ENCODE peak calls at places on chromosome 18, in five cellular contexts. X is HepG2, F is SK-N-SH, H is GM12878, L is H1. R is an unnamed sample.

GRCh38 chr18:28816155-28816554 is 639.2 kb upstream of the CDH2 start:
- DNase-seq in X (no peak), F (no peak), H (no peak), L (no peak), R (no peak)

GRCh38 chr18:49227456-49227855 is 233.0 kb downstream of the DYM start:
- DNase-seq in X (no peak), F (no peak), H (no peak), L (no peak), R (no peak)

GRCh38 chr18:58337285-58337684 is 291.6 kb downstream of the ALPK2 start:
- DNase-seq in X (no peak), F (no peak), H (no peak), L (no peak), R (no peak)

GRCh38 chr18:9058426-9058825 is 44.1 kb upstream of the NDUFV2 start:
- DNase-seq in X (no peak), F (peak), H (no peak), L (no peak), R (no peak)

GRCh38 chr18:67243799-67244587 is 272.5 kb downstream of the DSEL start:
- DNase-seq in X (no peak), F (no peak), H (no peak), L (no peak), R (no peak)

GRCh38 chr18:60292186-60292585 is 80.4 kb downstream of the MC4R start:
- DNase-seq in X (no peak), F (no peak), H (no peak), L (no peak), R (no peak)

GRCh38 chr18:79965119-79965902 is 868 bp downstream of the HSBP1L1 start:
- DNase-seq in X (peak), F (peak), H (no peak), L (peak), R (no peak)

GRCh38 chr18:36942264-36942663 is 113.3 kb downstream of the KIAA1328 start:
- DNase-seq in X (peak), F (peak), H (no peak), L (no peak), R (peak)

GRCh38 chr18:44723973-44724778 is 43.5 kb downstream of the SETBP1 start:
- DNase-seq in X (no peak), F (no peak), H (no peak), L (no peak), R (peak)

GRCh38 chr18:79275461-79275860 is 120.3 kb upstream of the NFATC1 start:
- DNase-seq in X (no peak), F (no peak), H (no peak), L (no peak), R (no peak)

GRCh38 chr18:903703-904102 is 968 bp upstream of the ADCYAP1 start:
- DNase-seq in X (no peak), F (no peak), H (no peak), L (peak), R (peak)

GRCh38 chr18:56727399-56727798 is 76.2 kb downstream of the WDR7 start:
- DNase-seq in X (no peak), F (no peak), H (no peak), L (no peak), R (no peak)

GRCh38 chr18:41347057-41347456 is 608.0 kb upstream of the PIK3C3 start:
- DNase-seq in X (no peak), F (no peak), H (no peak), L (no peak), R (no peak)

GRCh38 chr18:35087726-35088125 is 46.5 kb downstream of the MAPRE2 start:
- DNase-seq in X (no peak), F (no peak), H (no peak), L (no peak), R (no peak)

GRCh38 chr18:74509856-74510769 is 13.9 kb downstream of the CNDP2 start:
- DNase-seq in X (no peak), F (no peak), H (no peak), L (no peak), R (no peak)

GRCh38 chr18:27415495-27415894 is 230.4 kb upstream of the CHST9 start:
- DNase-seq in X (peak), F (no peak), H (no peak), L (no peak), R (no peak)

GRCh38 chr18:65983750-65984149 is 232.9 kb downstream of the CDH7 start:
- DNase-seq in X (peak), F (no peak), H (no peak), L (no peak), R (no peak)

GRCh38 chr18:45357681-45358470 is 257.4 kb upstream of the SLC14A2 start:
- DNase-seq in X (no peak), F (no peak), H (no peak), L (no peak), R (no peak)

GRCh38 chr18:75474332-75474731 is 46.8 kb upstream of the SMIM21 start:
- DNase-seq in X (no peak), F (no peak), H (no peak), L (no peak), R (no peak)

GRCh38 chr18:70337139-70337972 is 48.5 kb downstream of the SOCS6 start:
- DNase-seq in X (peak), F (no peak), H (no peak), L (no peak), R (peak)

GRCh38 chr18:13934676-13935075 is 19.3 kb upstream of the MC2R start:
- DNase-seq in X (no peak), F (no peak), H (no peak), L (no peak), R (no peak)

GRCh38 chr18:79476918-79477685 is 81.4 kb downstream of the NFATC1 start:
- DNase-seq in X (peak), F (no peak), H (no peak), L (no peak), R (no peak)

GRCh38 chr18:55783921-55784320 is 195.9 kb upstream of the TCF4 start:
- DNase-seq in X (no peak), F (no peak), H (no peak), L (no peak), R (no peak)

GRCh38 chr18:3538456-3538855 is 88.5 kb downstream of the TGIF1 start:
- DNase-seq in X (no peak), F (no peak), H (no peak), L (no peak), R (no peak)

GRCh38 chr18:13376841-13377351 is 158.3 kb downstream of the LDLRAD4 start:
- DNase-seq in X (no peak), F (no peak), H (no peak), L (no peak), R (no peak)

GRCh38 chr18:68449292-68449691 is 265.6 kb downstream of the TMX3 start:
- DNase-seq in X (no peak), F (no peak), H (no peak), L (no peak), R (no peak)

GRCh38 chr18:36578871-36579270 is 249.9 kb downstream of the TPGS2 start:
- DNase-seq in X (no peak), F (peak), H (no peak), L (no peak), R (no peak)

GRCh38 chr18:12308386-12309100 is 502 bp downstream of the TUBB6 start:
- DNase-seq in X (peak), F (peak), H (no peak), L (peak), R (peak)
- TF ChIP-seq TAF1 in X (no peak), F (peak), H (no peak), L (no peak), R (peak)

GRCh38 chr18:31241900-31242409 is 76.0 kb upstream of the DSG1 start:
- DNase-seq in X (peak), F (peak), H (no peak), L (peak), R (peak)
- TF ChIP-seq USF2 in X (no peak), F (no peak), H (no peak), L (no peak), R (no peak)

GRCh38 chr18:46555724-46556123 is 101.3 kb downstream of the LOXHD1 start:
- DNase-seq in X (peak), F (peak), H (no peak), L (peak), R (peak)
- TF ChIP-seq TAF1 in X (no peak), F (no peak), H (no peak), L (no peak), R (no peak)

GRCh38 chr18:39960545-39960944 is 1994.5 kb upstream of the PIK3C3 start:
- DNase-seq in X (no peak), F (no peak), H (no peak), L (no peak), R (no peak)
- TF ChIP-seq USF2 in X (no peak), F (no peak), H (no peak), L (no peak), R (no peak)

DNA sequence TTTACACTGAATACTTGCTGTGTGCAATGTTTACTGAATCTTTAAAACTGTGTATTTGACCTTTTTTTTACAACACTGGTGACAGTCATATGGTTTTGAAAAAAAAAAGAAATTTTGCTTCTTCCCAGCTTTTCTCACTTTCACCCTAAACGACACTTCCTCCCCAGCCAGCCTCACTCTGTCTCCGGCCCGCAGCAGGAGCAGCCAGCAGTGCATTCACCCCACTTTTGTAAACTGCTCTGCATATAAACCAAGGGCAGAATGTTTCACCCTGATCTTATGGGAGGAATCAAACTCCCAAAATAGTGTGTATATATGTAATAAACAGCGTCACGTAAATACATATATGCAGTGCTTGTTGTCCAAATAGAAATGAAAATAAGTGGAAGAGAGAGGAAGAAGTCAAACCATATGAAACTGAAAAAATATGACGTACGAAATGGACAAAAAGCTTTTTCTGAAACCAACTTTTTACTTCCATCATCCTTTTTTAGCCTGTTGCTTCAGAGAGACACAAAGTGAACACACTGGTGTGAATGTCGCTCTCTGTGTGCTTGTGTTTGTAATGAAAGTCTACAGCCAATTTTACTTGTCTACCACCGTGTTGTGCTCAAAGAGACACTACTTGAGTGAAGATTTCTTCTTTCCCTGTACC is 54.2 kb downstream of the ZCCHC2 start:
- DNase-seq in X (no peak), F (no peak), H (no peak), L (no peak), R (no peak)
- TF ChIP-seq TAF1 in X (no peak), F (no peak), H (no peak), L (no peak), R (no peak)

GRCh38 chr18:7872569-7872968 is 305.5 kb downstream of the PTPRM start:
- DNase-seq in X (peak), F (peak), H (no peak), L (no peak), R (no peak)
- TF ChIP-seq USF2 in X (no peak), F (no peak), H (no peak), L (no peak), R (no peak)

R was measured in K562.